ENCODE peak calls at places on chromosomes 12 and 14, in ten cellular contexts. A is left ventricle myocardium inferior; E is neuronal stem cell; R is stimulated activated CD8-positive, alpha-beta memory T cell treated with anti-CD3 and anti-CD28 coated beads, Interleukin-15, amount 100 ng/mL, for 24 hours; W is NCI-H2081; C is WTC11; J is upper lobe of left lung; M is glomerular endothelial cell; G is IMR-90; P is amniotic epithelial cell. O is an unnamed sample.
A peak's percentile ranks its signal among the peaks of the same experiment; 100 is the strongest.

GRCh38 chr12:40313928-40314327 is 89.1 kb downstream of the LRRK2 start:
- DNase-seq in P (no peak), M (no peak), J (no peak), W (no peak), R (no peak), C (no peak), E (no peak), A (no peak), G (no peak), O (no peak)

GRCh38 chr14:81269979-81270375 is 49.2 kb upstream of the GTF2A1 start:
- DNase-seq in A (no peak), M (no peak), C (no peak), E (no peak), J (no peak), W (no peak), G (no peak), R (no peak), P (no peak), O (no peak)

GRCh38 chr12:55932546-55932919 is 1.6 kb downstream of the DGKA start:
- DNase-seq in E (no peak), G (peak; percentile 33), R (no peak), P (peak; percentile 41), J (peak; percentile 43), M (no peak), C (no peak), W (no peak), A (no peak), O (no peak)

GRCh38 chr14:76376878-76377523 is 1.1 kb downstream of the ESRRB start:
- DNase-seq in J (no peak), P (no peak), G (no peak), C (no peak), R (no peak), W (no peak), M (no peak), E (no peak), A (no peak), O (no peak)

GRCh38 chr12:116969615-116970575 is 59.1 kb downstream of the FBXW8 start:
- DNase-seq in E (no peak), C (no peak), G (no peak), M (no peak), P (no peak), A (peak; percentile 66), W (peak; percentile 50), J (no peak), R (no peak), O (no peak)

GRCh38 chr14:54763761-54764160 is 138.9 kb downstream of the GCH1 start:
- DNase-seq in M (no peak), J (no peak), W (no peak), P (no peak), E (no peak), G (no peak), C (no peak), R (no peak), A (no peak), O (no peak)

GRCh38 chr12:10140001-10140400 is 10.0 kb upstream of the CLEC7A start:
- DNase-seq in P (peak; percentile 67), W (no peak), R (no peak), A (no peak), J (peak; percentile 58), C (peak; percentile 42), E (peak; percentile 24), M (peak; percentile 80), G (peak; percentile 70), O (peak; percentile 64)

GRCh38 chr12:116916714-116917114 is 6.0 kb downstream of the FBXW8 start:
- DNase-seq in G (peak; percentile 84), A (no peak), E (no peak), P (peak; percentile 98), J (peak; percentile 86), C (no peak), R (no peak), W (no peak), M (no peak), O (peak; percentile 20)

GRCh38 chr12:52010152-52010622 is 3.4 kb downstream of the TAMALIN start:
- DNase-seq in C (peak; percentile 81), M (no peak), W (no peak), A (peak; percentile 85), E (peak; percentile 82), J (peak; percentile 59), R (no peak), G (peak; percentile 83), P (peak; percentile 79), O (peak; percentile 40)

GRCh38 chr12:101925352-101925751 is 48.0 kb downstream of the DRAM1 start:
- DNase-seq in C (no peak), J (peak; percentile 65), M (no peak), R (no peak), W (no peak), A (peak; percentile 46), E (no peak), P (peak; percentile 100), G (peak; percentile 99), O (no peak)

GRCh38 chr12:91841786-91842185 is 303.9 kb downstream of the BTG1 start:
- DNase-seq in E (no peak), R (no peak), G (no peak), J (no peak), A (no peak), W (no peak), M (no peak), C (no peak), P (no peak), O (no peak)

GRCh38 chr14:70013269-70013873 is 134.2 kb downstream of the SMOC1 start:
- DNase-seq in A (no peak), J (no peak), E (peak; percentile 54), G (peak; percentile 30), W (peak; percentile 34), C (peak; percentile 83), M (no peak), R (peak; percentile 6), P (peak; percentile 10), O (peak; percentile 68)

GRCh38 chr12:120402217-120402616 is 33.3 kb upstream of the MSI1 start:
- DNase-seq in P (no peak), C (peak; percentile 61), A (no peak), J (no peak), G (no peak), E (no peak), R (no peak), W (no peak), M (no peak), O (no peak)

GRCh38 chr14:50929506-50929905 is 14.8 kb downstream of the PYGL start:
- DNase-seq in E (no peak), G (no peak), P (no peak), A (no peak), R (no peak), W (no peak), M (no peak), C (no peak), J (no peak), O (no peak)

GRCh38 chr12:55720071-55720564 is at the start of gene RDH5:
- DNase-seq in M (no peak), A (peak; percentile 69), E (no peak), W (no peak), C (no peak), R (no peak), G (peak; percentile 89), J (no peak), P (peak; percentile 85), O (no peak)

GRCh38 chr12:53313996-53314395 is 7.4 kb downstream of the AAAS start:
- DNase-seq in C (no peak), E (no peak), M (no peak), A (no peak), R (no peak), J (no peak), W (no peak), G (no peak), P (no peak), O (no peak)

GRCh38 chr14:105281354-105282097 is 19.3 kb downstream of the BRF1 start:
- DNase-seq in R (no peak), E (peak; percentile 37), A (no peak), W (no peak), J (no peak), C (no peak), P (peak; percentile 88), M (no peak), G (peak; percentile 83), O (peak; percentile 55)

GRCh38 chr12:97643961-97644360 is 181.4 kb downstream of the RMST start:
- DNase-seq in G (no peak), P (no peak), M (no peak), A (no peak), J (no peak), E (no peak), R (no peak), W (no peak), C (no peak), O (no peak)

GRCh38 chr14:70357985-70358384 is 1.5 kb downstream of the COX16 start:
- DNase-seq in P (no peak), A (no peak), G (no peak), R (no peak), C (no peak), E (no peak), W (no peak), J (no peak), M (no peak), O (no peak)

GRCh38 chr12:128786741-128787391 is 36.9 kb downstream of the SLC15A4 start:
- DNase-seq in E (no peak), M (no peak), J (no peak), A (no peak), P (no peak), R (no peak), W (no peak), G (no peak), C (no peak), O (no peak)

GRCh38 chr12:119206348-119207075 is 27.8 kb downstream of the HSPB8 start:
- DNase-seq in W (no peak), A (no peak), E (peak; percentile 35), R (no peak), P (no peak), M (no peak), G (no peak), C (no peak), J (no peak), O (no peak)

GRCh38 chr14:97459180-97459579 is 662.0 kb downstream of the VRK1 start:
- DNase-seq in C (no peak), G (no peak), M (no peak), P (no peak), W (no peak), R (no peak), E (no peak), A (no peak), J (no peak), O (no peak)

GRCh38 chr14:94028450-94028826 is 2.3 kb downstream of the OTUB2 start:
- DNase-seq in J (no peak), M (no peak), C (no peak), R (no peak), G (peak; percentile 42), E (no peak), W (peak; percentile 5), A (no peak), P (no peak), O (no peak)

GRCh38 chr12:117525766-117526165 is 164.3 kb upstream of the NOS1 start:
- DNase-seq in R (no peak), A (no peak), M (no peak), P (no peak), E (no peak), C (no peak), J (no peak), G (no peak), W (no peak), O (no peak)

GRCh38 chr12:48184549-48184922 is 1.1 kb downstream of the CCDC184 start:
- DNase-seq in M (no peak), R (no peak), A (no peak), G (no peak), C (no peak), E (no peak), P (no peak), J (no peak), W (no peak), O (no peak)

GRCh38 chr12:7118914-7119313 is 9.8 kb downstream of the RBP5 start:
- DNase-seq in W (no peak), C (no peak), A (no peak), P (no peak), R (no peak), G (no peak), M (no peak), J (no peak), E (no peak), O (no peak)

GRCh38 chr14:103028161-103028767 is 29.1 kb downstream of the CDC42BPB start:
- DNase-seq in E (no peak), R (no peak), P (peak; percentile 35), G (no peak), W (no peak), M (no peak), J (no peak), A (no peak), C (no peak), O (no peak)

GRCh38 chr12:19759229-19759628 is 319.9 kb downstream of the AEBP2 start:
- DNase-seq in J (no peak), M (no peak), A (no peak), W (no peak), P (peak; percentile 77), C (no peak), R (no peak), G (peak; percentile 77), E (no peak), O (no peak)

O was measured in HAP-1.